ENCODE peak calls at places on chromosomes 1 and 21, in four cellular contexts. One of them, this sample, is unnamed.

GRCh38 chr1:155977607-155978324 is 581 bp downstream of the ARHGEF2 start:
- DNase-seq in cardiac fibroblast: no peak
- DNase-seq in RWPE2: no peak
- DNase-seq in fibroblast of pulmonary artery: peak; percentile 27
- DNase-seq in this sample: peak; percentile 62

GRCh38 chr1:111920221-111921024 is 69.0 kb downstream of the KCND3 start:
- DNase-seq in fibroblast of pulmonary artery: peak; percentile 23
- DNase-seq in cardiac fibroblast: peak; percentile 38
- DNase-seq in RWPE2: no peak
- DNase-seq in this sample: no peak

GRCh38 chr1:164611754-164612642 is 53.0 kb downstream of the PBX1 start:
- DNase-seq in RWPE2: peak; percentile 74
- DNase-seq in cardiac fibroblast: peak; percentile 68
- DNase-seq in fibroblast of pulmonary artery: peak; percentile 82
- DNase-seq in this sample: no peak

GRCh38 chr1:182603646-182604127 is 502 bp downstream of the RGS16 start:
- DNase-seq in RWPE2: no peak
- DNase-seq in cardiac fibroblast: no peak
- DNase-seq in fibroblast of pulmonary artery: no peak
- DNase-seq in this sample: no peak

GRCh38 chr1:208043690-208044089 is 132.8 kb upstream of the CD34 start:
- DNase-seq in RWPE2: no peak
- DNase-seq in cardiac fibroblast: no peak
- DNase-seq in fibroblast of pulmonary artery: no peak
- DNase-seq in this sample: no peak

GRCh38 chr1:228310162-228310792 is 96.4 kb downstream of the TRIM11 start:
- DNase-seq in RWPE2: no peak
- DNase-seq in cardiac fibroblast: no peak
- DNase-seq in fibroblast of pulmonary artery: no peak
- DNase-seq in this sample: no peak

GRCh38 chr1:209076688-209077087 is 506.8 kb upstream of the CAMK1G start:
- DNase-seq in fibroblast of pulmonary artery: no peak
- DNase-seq in cardiac fibroblast: peak; percentile 5
- DNase-seq in RWPE2: no peak
- DNase-seq in this sample: no peak

GRCh38 chr1:31368611-31369107 is 4.2 kb downstream of the FABP3 start:
- DNase-seq in fibroblast of pulmonary artery: no peak
- DNase-seq in RWPE2: no peak
- DNase-seq in cardiac fibroblast: no peak
- DNase-seq in this sample: peak; percentile 68

GRCh38 chr21:30695956-30696355 is 22.6 kb downstream of the KRTAP21-3 start:
- DNase-seq in fibroblast of pulmonary artery: no peak
- DNase-seq in RWPE2: no peak
- DNase-seq in cardiac fibroblast: no peak
- DNase-seq in this sample: no peak

GRCh38 chr1:220878223-220879081 is 791 bp upstream of the HLX start:
- DNase-seq in RWPE2: no peak
- DNase-seq in fibroblast of pulmonary artery: no peak
- DNase-seq in cardiac fibroblast: no peak
- DNase-seq in this sample: peak; percentile 54

GRCh38 chr1:10629816-10630571 is 155.2 kb downstream of the PEX14 start:
- DNase-seq in RWPE2: peak; percentile 61
- DNase-seq in fibroblast of pulmonary artery: no peak
- DNase-seq in cardiac fibroblast: no peak
- DNase-seq in this sample: peak; percentile 54

DNA sequence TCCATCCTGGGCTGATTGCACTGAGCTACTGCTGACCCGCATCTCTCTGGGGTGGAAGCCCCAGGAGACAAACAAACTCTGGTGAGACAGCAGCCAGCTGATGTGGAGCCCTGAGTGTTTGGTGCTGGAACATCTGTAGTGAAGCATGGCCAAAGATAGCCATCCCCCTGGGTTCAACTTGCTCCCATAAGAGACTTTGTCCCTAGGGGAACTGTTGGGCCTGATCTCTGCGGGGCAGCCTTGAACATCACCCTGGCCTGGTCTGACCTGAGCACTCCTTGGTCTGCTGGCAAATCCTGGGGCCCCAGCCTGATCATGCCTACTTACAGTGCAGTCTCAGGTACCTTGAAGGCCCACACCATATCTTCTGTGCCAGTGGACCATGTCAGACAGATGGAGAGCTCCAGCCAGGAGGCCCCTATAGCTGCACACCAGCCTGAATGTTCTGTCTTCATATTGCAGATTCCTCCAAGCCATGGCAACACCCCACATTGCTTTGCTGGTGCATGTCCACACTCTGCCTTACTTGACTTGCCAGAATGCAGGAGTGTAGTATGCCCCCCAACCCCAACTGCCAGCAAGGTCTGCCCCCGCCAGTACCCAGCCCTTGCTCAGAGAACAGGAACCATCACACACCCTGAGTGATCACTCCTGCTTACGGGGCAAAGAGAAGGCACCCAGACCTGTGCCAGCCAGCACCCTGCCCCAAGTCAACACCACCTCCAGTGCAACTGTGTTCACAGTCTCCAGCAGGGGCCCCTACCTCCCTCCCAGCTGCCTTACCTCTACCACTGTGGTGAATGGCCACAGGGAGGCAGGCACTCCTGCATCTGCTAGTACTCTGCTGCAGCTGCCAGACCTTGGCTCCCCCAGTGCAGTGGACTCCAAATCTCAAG is 690.5 kb upstream of the NR5A2 start:
- DNase-seq in cardiac fibroblast: no peak
- DNase-seq in fibroblast of pulmonary artery: no peak
- DNase-seq in RWPE2: no peak
- DNase-seq in this sample: no peak
- TF ChIP-seq CTCF in cardiac fibroblast: no peak
- TF ChIP-seq CTCF in fibroblast of pulmonary artery: no peak
- TF ChIP-seq CTCF in RWPE2: no peak
- TF ChIP-seq CTCF in this sample: no peak

GRCh38 chr1:160413716-160414115 is 13.4 kb downstream of the VANGL2 start:
- DNase-seq in fibroblast of pulmonary artery: no peak
- DNase-seq in RWPE2: no peak
- DNase-seq in cardiac fibroblast: no peak
- DNase-seq in this sample: no peak

GRCh38 chr1:160414836-160415235 is 14.5 kb downstream of the VANGL2 start:
- DNase-seq in RWPE2: no peak
- DNase-seq in fibroblast of pulmonary artery: no peak
- DNase-seq in cardiac fibroblast: no peak
- DNase-seq in this sample: no peak

GRCh38 chr1:160418483-160418882 is 18.1 kb downstream of the VANGL2 start:
- DNase-seq in cardiac fibroblast: no peak
- DNase-seq in RWPE2: no peak
- DNase-seq in fibroblast of pulmonary artery: no peak
- DNase-seq in this sample: no peak

GRCh38 chr1:160415696-160416298 is 15.4 kb downstream of the VANGL2 start:
- DNase-seq in cardiac fibroblast: no peak
- DNase-seq in fibroblast of pulmonary artery: no peak
- DNase-seq in RWPE2: no peak
- DNase-seq in this sample: no peak

GRCh38 chr1:160416369-160416768 is 16.0 kb downstream of the VANGL2 start:
- DNase-seq in cardiac fibroblast: peak; percentile 53
- DNase-seq in RWPE2: no peak
- DNase-seq in fibroblast of pulmonary artery: peak; percentile 65
- DNase-seq in this sample: no peak
- TF ChIP-seq CTCF in cardiac fibroblast: peak; percentile 53
- TF ChIP-seq CTCF in RWPE2: peak; percentile 71
- TF ChIP-seq CTCF in fibroblast of pulmonary artery: peak; percentile 61
- TF ChIP-seq CTCF in this sample: no peak

DNA sequence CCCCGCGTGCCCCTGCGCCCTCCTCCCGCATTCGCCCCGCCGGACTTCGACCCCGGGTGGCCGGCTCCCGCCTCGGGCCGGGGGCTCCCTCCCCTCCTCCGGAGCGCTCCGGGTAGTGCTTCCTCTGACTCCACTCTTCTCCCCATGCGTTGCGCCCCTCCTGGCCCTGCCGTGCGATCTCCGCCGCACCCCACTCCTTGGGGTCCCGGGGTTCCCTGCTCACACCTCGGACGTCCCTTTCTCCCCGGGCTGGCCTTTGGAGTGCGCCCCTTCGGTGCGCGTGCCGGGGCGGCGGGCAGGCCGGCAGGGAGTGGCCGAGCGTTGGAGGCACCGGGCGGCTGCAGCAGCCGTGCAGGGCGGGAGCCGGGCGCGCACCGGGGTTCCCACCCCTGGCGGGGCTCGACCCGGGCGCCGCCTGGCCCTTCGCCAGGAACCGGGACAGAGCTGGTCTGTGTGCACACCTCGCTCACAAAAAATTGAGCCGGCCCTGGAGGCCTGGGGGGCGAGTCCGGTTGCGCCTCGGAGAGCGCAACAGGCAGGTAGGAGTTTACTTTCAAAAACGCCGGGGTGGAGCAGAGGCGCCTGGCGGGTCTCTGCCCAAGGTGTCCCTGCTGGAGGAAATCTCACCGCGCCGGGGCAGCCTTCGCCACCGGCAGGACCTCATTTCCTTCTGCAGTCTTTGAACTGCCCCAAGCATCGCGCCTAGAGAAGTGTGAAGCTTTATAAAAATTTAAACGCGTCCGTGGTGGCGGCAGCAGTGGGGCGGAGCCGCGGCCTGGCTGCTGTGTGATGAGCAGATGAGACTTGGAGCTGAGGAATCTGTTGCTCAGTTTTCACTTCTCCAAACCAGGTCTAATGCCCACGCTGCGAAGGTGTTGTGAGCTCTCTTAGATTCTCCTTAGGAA is 650 bp downstream of the VANGL1 start:
- DNase-seq in fibroblast of pulmonary artery: peak; percentile 29
- DNase-seq in RWPE2: no peak
- DNase-seq in cardiac fibroblast: peak; percentile 37
- DNase-seq in this sample: peak; percentile 42
- TF ChIP-seq CTCF in fibroblast of pulmonary artery: no peak
- TF ChIP-seq CTCF in RWPE2: peak; percentile 31
- TF ChIP-seq CTCF in cardiac fibroblast: no peak
- TF ChIP-seq CTCF in this sample: peak; percentile 18

DNA sequence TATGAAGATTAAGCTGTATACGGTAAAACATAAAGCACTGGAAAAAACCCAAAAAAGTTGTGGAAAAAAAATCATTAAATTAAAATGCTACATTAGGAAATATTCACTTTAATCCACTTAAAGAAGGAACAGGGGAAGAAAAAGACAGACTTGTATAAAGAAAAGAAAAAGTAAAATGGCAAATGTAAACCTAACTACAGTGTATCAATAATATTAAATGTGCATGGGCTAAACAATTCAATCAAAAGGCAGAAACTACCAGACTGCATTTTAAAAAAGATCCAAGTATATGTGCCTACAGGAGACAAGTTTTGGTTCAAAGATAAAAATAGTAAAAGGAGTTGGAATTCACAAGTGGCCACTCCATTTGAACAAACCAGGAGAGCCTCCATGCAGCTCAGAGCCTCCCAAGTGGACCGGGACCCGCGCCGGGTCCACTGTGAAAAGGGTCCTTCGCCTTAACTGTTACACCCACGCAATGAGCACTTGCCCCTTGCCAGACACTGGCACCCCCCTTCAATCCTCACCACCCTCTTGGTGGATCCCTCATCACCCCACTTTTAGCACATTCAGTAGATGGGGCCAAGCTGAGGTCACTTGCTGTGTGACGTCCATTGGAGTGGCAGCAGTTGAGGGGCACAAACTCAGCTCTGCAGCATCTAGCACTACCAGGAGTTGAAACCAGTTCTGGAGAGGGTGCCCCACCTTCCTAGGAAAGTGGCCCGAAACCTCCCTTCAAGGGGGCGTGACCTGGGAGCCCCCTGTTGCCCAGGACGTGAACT is 887 bp downstream of the C1orf174 start:
- DNase-seq in fibroblast of pulmonary artery: no peak
- DNase-seq in cardiac fibroblast: peak; percentile 5
- DNase-seq in RWPE2: no peak
- DNase-seq in this sample: no peak
- TF ChIP-seq CTCF in fibroblast of pulmonary artery: peak; percentile 6
- TF ChIP-seq CTCF in cardiac fibroblast: peak; percentile 18
- TF ChIP-seq CTCF in RWPE2: no peak
- TF ChIP-seq CTCF in this sample: no peak

GRCh38 chr21:37564924-37565529 is 198.5 kb downstream of the DYRK1A start:
- DNase-seq in fibroblast of pulmonary artery: no peak
- DNase-seq in cardiac fibroblast: no peak
- DNase-seq in RWPE2: no peak
- DNase-seq in this sample: no peak

GRCh38 chr21:37564341-37564923 is 197.9 kb downstream of the DYRK1A start:
- DNase-seq in RWPE2: peak; percentile 92
- DNase-seq in fibroblast of pulmonary artery: peak; percentile 98
- DNase-seq in cardiac fibroblast: peak; percentile 96
- DNase-seq in this sample: peak; percentile 86

GRCh38 chr21:37566790-37567725 is 200.5 kb downstream of the DYRK1A start:
- DNase-seq in fibroblast of pulmonary artery: peak; percentile 62
- DNase-seq in RWPE2: no peak
- DNase-seq in cardiac fibroblast: peak; percentile 21
- DNase-seq in this sample: no peak

GRCh38 chr21:37563641-37564340 is 197.2 kb downstream of the DYRK1A start:
- DNase-seq in RWPE2: peak; percentile 90
- DNase-seq in cardiac fibroblast: peak; percentile 95
- DNase-seq in fibroblast of pulmonary artery: peak; percentile 95
- DNase-seq in this sample: peak; percentile 94

GRCh38 chr21:37565530-37566223 is 199.1 kb downstream of the DYRK1A start:
- DNase-seq in RWPE2: no peak
- DNase-seq in fibroblast of pulmonary artery: no peak
- DNase-seq in cardiac fibroblast: peak; percentile 21
- DNase-seq in this sample: no peak
- TF ChIP-seq CTCF in RWPE2: no peak
- TF ChIP-seq CTCF in fibroblast of pulmonary artery: no peak
- TF ChIP-seq CTCF in cardiac fibroblast: no peak
- TF ChIP-seq CTCF in this sample: no peak

GRCh38 chr1:205066221-205066818 is 17.9 kb downstream of the TMEM81 start:
- DNase-seq in RWPE2: no peak
- DNase-seq in cardiac fibroblast: no peak
- DNase-seq in fibroblast of pulmonary artery: no peak
- DNase-seq in this sample: no peak
- TF ChIP-seq CTCF in RWPE2: peak; percentile 13
- TF ChIP-seq CTCF in cardiac fibroblast: no peak
- TF ChIP-seq CTCF in fibroblast of pulmonary artery: no peak
- TF ChIP-seq CTCF in this sample: no peak

GRCh38 chr1:151520359-151520758 is 9.2 kb downstream of the CGN start:
- DNase-seq in cardiac fibroblast: no peak
- DNase-seq in fibroblast of pulmonary artery: no peak
- DNase-seq in RWPE2: no peak
- DNase-seq in this sample: no peak
- TF ChIP-seq CTCF in cardiac fibroblast: no peak
- TF ChIP-seq CTCF in fibroblast of pulmonary artery: no peak
- TF ChIP-seq CTCF in RWPE2: no peak
- TF ChIP-seq CTCF in this sample: no peak

GRCh38 chr21:36029309-36029708 is 31.0 kb downstream of the SETD4 start:
- DNase-seq in RWPE2: no peak
- DNase-seq in fibroblast of pulmonary artery: no peak
- DNase-seq in cardiac fibroblast: no peak
- DNase-seq in this sample: no peak

GRCh38 chr21:36032647-36033406 is 27.5 kb downstream of the SETD4 start:
- DNase-seq in fibroblast of pulmonary artery: no peak
- DNase-seq in RWPE2: no peak
- DNase-seq in cardiac fibroblast: no peak
- DNase-seq in this sample: no peak

GRCh38 chr21:36028127-36029069 is 31.9 kb downstream of the SETD4 start:
- DNase-seq in RWPE2: no peak
- DNase-seq in cardiac fibroblast: peak; percentile 84
- DNase-seq in fibroblast of pulmonary artery: peak; percentile 81
- DNase-seq in this sample: peak; percentile 78

GRCh38 chr21:36027352-36027751 is 33.0 kb downstream of the SETD4 start:
- DNase-seq in fibroblast of pulmonary artery: peak; percentile 25
- DNase-seq in cardiac fibroblast: peak; percentile 33
- DNase-seq in RWPE2: no peak
- DNase-seq in this sample: no peak

GRCh38 chr21:36030581-36031189 is 29.6 kb downstream of the SETD4 start:
- DNase-seq in fibroblast of pulmonary artery: peak; percentile 22
- DNase-seq in cardiac fibroblast: peak; percentile 22
- DNase-seq in RWPE2: no peak
- DNase-seq in this sample: no peak
- TF ChIP-seq CTCF in fibroblast of pulmonary artery: no peak
- TF ChIP-seq CTCF in cardiac fibroblast: no peak
- TF ChIP-seq CTCF in RWPE2: no peak
- TF ChIP-seq CTCF in this sample: no peak